ENCODE peak calls at places on chromosomes 13 and 19, in four cellular contexts. D is CD4-positive, alpha-beta T cell; L is A549; X is prostate gland. Q is an unnamed sample.

GRCh38 chr19:16587031-16588023 is 15.1 kb upstream of the SLC35E1 start:
- DNase-seq in D (peak), L (no peak), X (no peak), Q (no peak)

GRCh38 chr13:59126474-59126873 is 1037.3 kb downstream of the DIAPH3 start:
- DNase-seq in D (no peak), L (no peak), X (no peak), Q (no peak)

GRCh38 chr19:5949792-5950305 is 28.1 kb downstream of the RANBP3 start:
- DNase-seq in D (no peak), L (no peak), X (no peak), Q (no peak)

GRCh38 chr19:21439372-21439771 is 42.4 kb downstream of the ZNF493 start:
- DNase-seq in D (no peak), L (no peak), X (peak), Q (no peak)

GRCh38 chr19:47066376-47067214 is 18.2 kb upstream of the TMEM160 start:
- DNase-seq in D (no peak), L (no peak), X (no peak), Q (no peak)

GRCh38 chr13:95564948-95565347 is 12.4 kb downstream of the CLDN10 start:
- DNase-seq in D (no peak), L (no peak), X (no peak), Q (no peak)

GRCh38 chr19:51727349-51727880 is 3.6 kb upstream of the HAS1 start:
- DNase-seq in D (no peak), L (no peak), X (no peak), Q (no peak)

GRCh38 chr19:8663920-8664670 is 33.7 kb downstream of the NFILZ start:
- DNase-seq in D (no peak), L (no peak), X (no peak), Q (peak)

GRCh38 chr13:102538938-102539337 is 57.8 kb upstream of the TPP2 start:
- DNase-seq in D (no peak), L (no peak), X (no peak), Q (no peak)

GRCh38 chr19:17765069-17765618 is 13.9 kb downstream of the FCHO1 start:
- DNase-seq in D (no peak), L (peak), X (no peak), Q (no peak)

GRCh38 chr13:45718992-45719391 is 16.9 kb downstream of the CBY2 start:
- DNase-seq in D (no peak), L (no peak), X (no peak), Q (no peak)

GRCh38 chr13:30576528-30576927 is 41.2 kb upstream of the USPL1 start:
- DNase-seq in D (peak), L (no peak), X (peak), Q (no peak)

GRCh38 chr13:106156468-106156867 is 379.0 kb downstream of the EFNB2 start:
- DNase-seq in D (no peak), L (no peak), X (no peak), Q (no peak)

DNA sequence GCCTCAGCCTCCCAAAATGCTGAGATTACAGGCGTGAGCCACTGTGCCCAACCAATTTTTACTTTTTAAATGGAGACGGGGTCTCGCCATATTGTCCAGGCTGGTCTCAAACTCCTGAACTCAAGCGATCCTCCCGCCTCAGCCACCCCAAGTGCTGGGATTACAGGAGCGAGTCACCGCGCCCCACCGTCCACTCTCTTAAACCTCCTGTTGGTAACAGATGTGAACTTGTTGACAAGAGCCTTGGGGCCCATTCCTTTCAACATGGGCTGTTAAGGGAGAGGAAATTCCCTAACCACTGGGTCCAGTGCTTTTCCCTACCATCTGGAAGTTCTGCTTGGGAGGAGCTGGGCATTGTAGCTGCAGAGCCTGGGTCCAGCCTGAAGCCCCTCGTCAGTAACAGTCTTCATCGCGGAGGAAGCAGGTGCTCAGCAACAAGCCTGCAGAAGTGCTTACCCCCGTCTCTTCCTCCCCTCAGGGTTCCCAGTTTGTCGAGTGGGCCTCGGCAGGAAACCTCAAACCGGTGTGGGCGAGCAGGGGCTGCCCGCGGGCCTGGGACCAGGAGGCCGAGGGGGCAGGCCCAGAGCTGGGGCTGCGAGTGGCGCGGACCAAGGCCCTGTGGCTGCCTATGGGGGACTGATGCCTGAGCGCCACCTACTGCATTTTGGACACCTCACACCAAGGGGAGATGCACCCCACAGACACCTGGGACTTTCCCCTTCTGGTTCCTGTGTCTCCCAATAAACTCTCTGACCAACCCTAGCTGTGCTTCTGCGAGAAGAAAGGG is 4.0 kb upstream of the FLT3LG start:
- DNase-seq in D (peak), L (no peak), X (no peak), Q (peak)
- TF ChIP-seq CTCF in D (peak), L (peak), X (no peak), Q (peak)

GRCh38 chr13:65881561-65882155 is 1348.5 kb downstream of the PCDH9 start:
- DNase-seq in D (no peak), L (no peak), X (no peak), Q (no peak)

DNA sequence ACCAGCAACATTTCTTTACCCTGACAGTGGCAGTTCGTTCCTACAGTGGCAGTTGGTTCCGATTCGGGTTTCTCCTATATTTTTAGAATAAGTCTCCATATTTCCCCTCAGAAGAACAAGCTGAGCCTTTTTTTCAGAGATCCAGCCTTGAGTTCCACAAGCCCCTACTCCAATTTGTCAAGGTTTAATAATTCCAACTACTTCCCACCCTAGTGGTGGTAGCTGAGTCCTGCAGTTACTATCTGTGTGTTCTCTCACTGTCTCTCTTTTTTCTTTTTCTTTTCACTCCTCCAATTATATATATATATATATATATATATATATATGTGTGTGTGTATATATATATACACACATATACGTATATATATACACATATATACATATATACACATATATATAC is 1347.3 kb downstream of the PCDH9 start:
- DNase-seq in D (no peak), L (no peak), X (no peak), Q (no peak)
- TF ChIP-seq CTCF in D (no peak), L (no peak), X (no peak), Q (no peak)

GRCh38 chr19:15280915-15281683 is 48.9 kb upstream of the EPHX3 start:
- DNase-seq in D (no peak), L (no peak), X (peak), Q (no peak)
- TF ChIP-seq CTCF in D (no peak), L (no peak), X (peak), Q (no peak)

DNA sequence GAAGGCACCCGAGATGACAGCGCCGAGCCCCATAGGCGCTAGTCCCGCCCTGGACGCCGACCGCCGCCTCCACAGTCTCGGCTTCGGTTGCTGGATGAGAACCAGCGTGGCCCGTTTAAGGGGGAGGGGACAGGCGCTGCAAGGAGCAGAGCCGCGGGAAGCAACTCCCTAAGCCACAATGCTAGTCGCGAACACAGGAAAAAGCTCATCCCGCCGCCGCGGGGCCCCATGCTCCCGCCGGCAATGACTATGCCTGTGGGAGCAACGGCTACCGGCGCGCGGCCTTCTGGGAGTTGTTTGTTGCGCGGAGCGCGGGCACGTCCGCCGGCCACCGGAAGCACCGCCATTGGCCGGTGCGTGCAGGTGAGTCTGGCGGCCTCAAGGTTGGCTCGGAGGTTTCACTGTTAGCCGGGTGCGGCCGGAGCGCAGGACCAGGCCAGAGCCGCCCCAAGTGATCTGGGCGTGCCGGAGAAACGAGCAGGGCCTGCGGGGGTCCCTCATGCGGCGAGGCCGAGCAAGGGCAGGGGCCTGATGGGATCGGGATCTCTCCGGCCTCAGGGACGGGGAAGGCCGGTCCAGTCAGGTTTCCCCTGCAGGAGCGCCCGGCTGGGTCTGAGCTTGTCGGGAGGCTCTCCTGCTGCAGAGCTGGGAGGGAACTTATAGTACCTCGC is at the start of gene ZNF544:
- DNase-seq in D (peak), L (peak), X (peak), Q (peak)
- TF ChIP-seq CTCF in D (no peak), L (no peak), X (peak), Q (no peak)

GRCh38 chr13:24746618-24747247 is 17.2 kb upstream of the RNF17 start:
- DNase-seq in D (no peak), L (peak), X (no peak), Q (peak)
- TF ChIP-seq CTCF in D (no peak), L (no peak), X (no peak), Q (peak)

GRCh38 chr13:22076658-22077057 is 405.8 kb downstream of the FGF9 start:
- DNase-seq in D (no peak), L (no peak), X (no peak), Q (no peak)
- TF ChIP-seq CTCF in D (no peak), L (no peak), X (no peak), Q (no peak)

DNA sequence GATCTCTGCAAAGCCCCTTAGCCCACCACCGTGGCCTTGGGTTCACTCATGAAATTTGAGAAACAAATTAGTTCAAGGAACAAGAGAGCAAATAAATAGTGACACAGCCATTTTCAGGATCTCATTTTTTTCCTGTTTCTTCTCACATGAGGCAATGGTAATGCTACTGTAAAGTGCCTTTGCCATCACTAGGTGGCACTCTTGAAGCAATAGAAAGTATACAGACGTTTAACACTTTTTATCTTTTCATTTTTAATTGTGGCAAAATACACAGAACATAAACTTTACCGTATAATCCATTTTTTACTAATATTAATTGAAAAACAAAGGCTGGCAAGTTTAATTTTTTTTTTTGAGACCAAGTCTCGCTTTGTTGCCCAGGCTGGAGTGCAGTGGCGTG is 76.9 kb upstream of the ZNF835 start:
- DNase-seq in D (no peak), L (no peak), X (no peak), Q (no peak)
- TF ChIP-seq CTCF in D (no peak), L (no peak), X (peak), Q (no peak)

DNA sequence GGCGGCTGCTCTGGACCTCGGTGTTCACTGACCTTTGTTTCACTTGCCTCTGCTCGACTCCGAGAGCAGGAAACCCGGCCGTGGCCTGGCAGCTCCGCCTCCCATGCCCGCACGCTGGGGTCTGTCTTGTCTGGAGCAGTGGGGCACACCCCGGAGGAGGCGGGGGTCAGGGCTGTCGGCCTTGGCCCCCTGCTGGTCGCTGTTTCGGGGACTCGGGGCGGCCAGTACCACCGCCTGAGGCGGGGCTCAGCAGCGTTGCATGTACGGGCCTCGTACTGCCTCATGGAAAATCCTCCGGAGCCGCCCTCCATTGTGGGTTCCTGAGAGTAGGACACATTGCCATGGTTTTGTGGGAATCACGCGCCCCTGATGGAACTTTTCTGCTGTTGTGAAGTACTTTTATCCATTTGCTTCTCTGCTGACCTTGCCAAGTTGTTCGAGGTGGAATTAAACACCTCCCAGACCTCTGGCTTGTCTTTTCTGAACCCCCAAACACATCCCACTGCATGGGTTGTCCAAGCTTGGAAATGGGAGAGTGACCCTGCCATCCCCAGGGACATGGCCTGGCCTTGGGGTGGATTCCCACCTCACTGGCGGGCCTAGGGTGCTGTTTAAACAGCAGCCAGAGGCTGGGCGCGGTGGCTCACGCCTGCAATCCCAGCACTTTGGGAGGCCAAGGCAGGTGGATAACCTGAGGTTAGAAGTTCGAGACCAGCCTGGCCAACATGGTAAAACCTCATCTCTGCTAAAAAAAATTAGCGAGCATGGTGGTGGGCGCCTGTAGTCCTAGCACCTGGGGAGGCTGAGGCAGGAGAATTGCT is 5.5 kb upstream of the NDUFS7 start:
- DNase-seq in D (no peak), L (no peak), X (no peak), Q (no peak)
- TF ChIP-seq CTCF in D (no peak), L (no peak), X (no peak), Q (no peak)

DNA sequence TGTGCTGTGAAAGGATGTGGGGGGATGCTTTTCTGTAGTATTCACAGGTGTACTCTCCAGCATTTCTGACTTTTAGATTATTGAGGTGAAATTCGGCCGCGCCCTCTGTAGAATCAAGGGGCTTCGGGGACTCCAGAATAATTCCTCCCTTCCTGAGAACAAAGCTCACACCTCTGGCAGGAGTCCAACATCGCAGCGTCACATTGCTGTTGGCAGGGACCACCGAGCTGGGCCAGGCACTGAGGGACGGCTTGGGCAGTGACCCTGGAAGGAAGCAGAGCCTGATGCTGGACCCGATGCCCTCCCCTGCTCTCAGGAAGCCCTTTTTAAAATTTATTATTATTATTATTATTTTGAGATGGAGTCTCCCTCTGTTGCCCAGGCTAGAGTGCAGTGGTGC is 6.3 kb downstream of the TARM1 start:
- DNase-seq in D (no peak), L (no peak), X (no peak), Q (no peak)
- TF ChIP-seq CTCF in D (no peak), L (no peak), X (no peak), Q (no peak)